ENCODE peak calls at places on chromosome 13, in ten cellular contexts. V is neural progenitor cell, H is Caco-2, T is upper lobe of right lung, W is bronchial epithelial cell, X is astrocyte, N is A549, M is breast epithelium, F is uterus, R is colonic mucosa. I is an unnamed sample.

GRCh38 chr13:100106005-100106404 is 17.1 kb downstream of the PCCA start:
- DNase-seq in H (no peak), T (no peak), N (no peak), W (no peak), X (peak), F (no peak), R (no peak), M (no peak), V (no peak), I (no peak)

GRCh38 chr13:38970380-38971051 is 20.1 kb downstream of the STOML3 start:
- DNase-seq in R (no peak), W (peak), H (peak), V (no peak), T (no peak), X (no peak), M (no peak), F (no peak), N (no peak), I (no peak)

GRCh38 chr13:111876506-111876905 is 190.4 kb upstream of the SOX1 start:
- DNase-seq in N (no peak), X (no peak), R (no peak), H (no peak), T (no peak), F (no peak), V (no peak), M (no peak), W (no peak), I (no peak)

GRCh38 chr13:99736541-99736940 is 235.0 kb downstream of the ZIC5 start:
- DNase-seq in H (no peak), N (no peak), M (no peak), V (no peak), W (no peak), F (no peak), R (no peak), X (no peak), T (no peak), I (no peak)

GRCh38 chr13:101415358-101416174 is 742 bp downstream of the NALCN start:
- DNase-seq in F (no peak), V (peak), W (no peak), N (peak), M (no peak), H (no peak), X (no peak), R (no peak), T (no peak), I (no peak)

GRCh38 chr13:41942462-41943094 is 18.3 kb downstream of the VWA8 start:
- DNase-seq in V (peak), H (peak), W (peak), X (peak), R (no peak), N (peak), T (no peak), M (no peak), F (no peak), I (peak)

GRCh38 chr13:97000295-97000925 is 6.1 kb upstream of the OXGR1 start:
- DNase-seq in F (no peak), T (no peak), X (peak), R (no peak), N (no peak), M (no peak), H (no peak), W (no peak), V (no peak), I (no peak)

GRCh38 chr13:49217962-49218492 is 2.1 kb upstream of the MLNR start:
- DNase-seq in X (no peak), M (no peak), R (no peak), N (no peak), W (no peak), V (no peak), F (no peak), H (no peak), T (no peak), I (no peak)

GRCh38 chr13:58134012-58134411 is 502.5 kb downstream of the PCDH17 start:
- DNase-seq in M (no peak), W (no peak), V (peak), T (no peak), X (no peak), F (no peak), R (no peak), N (no peak), H (no peak), I (no peak)

GRCh38 chr13:51275101-51275500 is 52.9 kb downstream of the FAM124A start:
- DNase-seq in N (no peak), T (no peak), X (no peak), F (no peak), W (no peak), R (no peak), V (no peak), H (no peak), M (no peak), I (no peak)

GRCh38 chr13:100131863-100132574 is 43.1 kb downstream of the PCCA start:
- DNase-seq in N (peak), T (no peak), R (no peak), H (no peak), V (no peak), M (no peak), X (peak), F (no peak), W (peak), I (peak)

GRCh38 chr13:20945952-20946383 is 43.4 kb upstream of the XPO4 start:
- DNase-seq in X (no peak), R (peak), M (no peak), V (peak), T (peak), N (no peak), W (no peak), F (no peak), H (no peak), I (no peak)

GRCh38 chr13:63481334-63481733 is 2065.7 kb upstream of the PCDH20 start:
- DNase-seq in N (no peak), V (no peak), M (no peak), X (no peak), W (no peak), F (no peak), T (no peak), H (no peak), R (no peak), I (no peak)

DNA sequence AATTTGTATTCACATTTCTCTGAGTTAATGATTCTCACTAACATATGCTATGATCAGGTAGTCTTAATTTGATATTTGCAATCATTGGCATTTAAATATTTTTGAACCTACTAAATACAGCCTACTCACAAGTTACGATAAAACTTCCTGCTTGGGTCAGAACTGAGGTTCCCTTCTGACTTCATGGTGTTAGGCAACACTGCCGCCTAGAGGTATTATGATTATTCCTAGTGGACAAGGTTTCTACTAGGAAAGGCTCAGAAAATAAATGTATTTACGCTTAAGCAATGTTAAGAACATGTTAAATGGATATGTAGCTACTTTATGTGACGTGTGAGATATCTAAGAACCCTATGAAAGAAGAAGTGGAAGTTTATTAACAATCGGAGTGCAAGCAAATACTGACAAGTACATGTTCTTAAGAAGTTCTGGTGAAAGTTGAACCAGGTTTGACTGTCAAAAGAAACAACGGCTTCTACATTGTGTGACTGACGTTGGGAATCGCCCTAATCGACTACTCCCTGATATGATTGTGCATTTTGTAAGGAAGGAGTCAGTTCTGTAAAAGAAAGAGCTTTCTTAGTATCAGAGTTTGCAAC is 1395.8 kb downstream of the SLITRK5 start:
- DNase-seq in H (peak), X (peak), F (no peak), W (peak), R (peak), M (no peak), T (no peak), N (peak), V (peak), I (peak)
- TF ChIP-seq CTCF in H (peak), X (peak), F (peak), W (peak), R (peak), M (no peak), T (peak), N (peak), V (peak), I (peak)

GRCh38 chr13:80033286-80033685 is 307.6 kb downstream of the SPRY2 start:
- DNase-seq in T (no peak), X (no peak), V (no peak), N (no peak), F (no peak), H (no peak), R (no peak), W (peak), M (no peak), I (peak)

GRCh38 chr13:80029170-80029569 is 311.8 kb downstream of the SPRY2 start:
- DNase-seq in W (no peak), M (no peak), X (no peak), R (peak), H (no peak), V (no peak), T (no peak), N (no peak), F (no peak), I (no peak)

GRCh38 chr13:80035096-80035495 is 305.8 kb downstream of the SPRY2 start:
- DNase-seq in V (no peak), R (no peak), H (no peak), N (no peak), F (no peak), T (no peak), W (no peak), X (no peak), M (no peak), I (no peak)

GRCh38 chr13:80030491-80030890 is 310.4 kb downstream of the SPRY2 start:
- DNase-seq in F (no peak), H (peak), V (peak), M (no peak), X (no peak), N (peak), R (peak), T (peak), W (peak), I (peak)
- TF ChIP-seq CTCF in F (no peak), H (no peak), V (peak), M (no peak), X (no peak), N (peak), R (peak), T (peak), W (peak), I (peak)

DNA sequence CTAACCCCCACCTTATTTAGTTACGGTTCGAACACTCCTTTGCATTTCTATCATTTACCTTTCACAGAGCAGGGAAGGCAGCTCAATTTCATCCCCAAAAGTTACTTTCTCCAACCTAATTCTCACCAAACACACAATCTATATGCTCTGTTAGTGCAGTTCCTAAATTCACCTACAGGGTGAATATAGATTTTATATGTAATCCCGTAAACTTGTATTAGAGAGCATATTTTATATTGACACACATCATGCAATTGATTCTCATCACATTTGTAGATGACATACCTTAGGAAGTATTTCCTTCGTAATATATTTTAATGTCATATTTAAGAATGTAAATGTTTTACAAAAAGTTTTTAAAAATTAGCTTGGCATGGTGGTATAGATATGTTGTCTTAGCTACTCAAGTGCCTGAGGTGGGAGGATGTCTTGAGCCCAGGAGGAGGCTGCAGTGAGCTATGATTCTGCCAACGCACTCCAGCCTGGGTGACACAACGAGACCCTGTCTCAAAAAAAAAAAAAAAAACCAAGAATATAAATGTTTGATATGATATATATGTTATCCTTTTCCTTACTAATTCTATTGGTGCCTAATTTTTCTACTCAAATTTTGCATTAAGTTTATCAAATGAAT is 57.3 kb upstream of the TNFRSF19 start:
- DNase-seq in W (no peak), X (no peak), R (no peak), F (no peak), N (no peak), T (no peak), V (no peak), M (no peak), H (no peak), I (no peak)
- TF ChIP-seq CTCF in W (no peak), X (peak), R (no peak), F (no peak), N (no peak), T (peak), V (peak), M (no peak), H (peak), I (peak)

DNA sequence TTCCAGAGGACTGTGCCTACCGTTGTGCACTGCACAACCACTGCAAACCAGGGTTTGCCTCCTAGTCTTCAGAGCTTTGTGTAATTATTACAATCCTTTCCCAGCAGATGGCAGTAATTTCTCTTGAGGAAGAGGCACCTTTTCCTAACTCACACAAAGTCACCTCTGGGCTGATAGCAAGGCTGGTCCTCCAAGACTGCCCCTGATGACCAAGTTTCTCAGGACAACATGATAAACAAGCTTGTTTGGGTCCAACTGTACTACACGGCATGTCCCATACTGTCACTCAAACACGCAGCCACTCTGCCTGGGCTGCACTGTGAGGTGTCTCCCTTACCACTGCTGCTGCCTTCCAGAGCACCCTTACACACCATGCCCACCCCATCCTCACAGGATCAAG is 39.3 kb downstream of the RFXAP start:
- DNase-seq in T (no peak), M (no peak), X (peak), N (peak), V (peak), H (peak), F (no peak), R (no peak), W (peak), I (no peak)
- TF ChIP-seq CTCF in T (peak), M (no peak), X (peak), N (peak), V (peak), H (peak), F (peak), R (peak), W (peak), I (peak)

DNA sequence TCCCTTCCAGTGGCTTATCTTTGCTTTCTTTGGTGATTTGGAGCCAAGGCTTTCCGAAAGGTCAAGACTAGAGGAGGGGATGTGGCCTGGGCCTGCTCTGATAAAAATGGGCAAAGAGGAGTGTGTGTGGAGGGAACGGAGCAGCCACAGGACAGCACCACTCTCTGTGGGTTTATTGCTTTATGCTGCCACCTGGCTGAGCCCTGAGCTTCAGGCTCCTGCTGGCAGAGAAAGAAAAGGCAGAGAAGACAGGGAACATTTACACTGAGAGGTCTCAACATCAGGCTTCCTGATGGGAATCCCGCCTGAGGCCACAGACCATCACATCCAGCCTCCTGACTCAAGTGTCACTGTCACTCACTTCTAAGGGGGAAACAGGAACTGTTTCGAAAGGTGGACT is 9.2 kb upstream of the GSX1 start:
- DNase-seq in V (peak), X (no peak), H (peak), R (no peak), N (peak), W (peak), T (no peak), M (no peak), F (no peak), I (no peak)
- TF ChIP-seq CTCF in V (peak), X (no peak), H (peak), R (no peak), N (no peak), W (peak), T (no peak), M (no peak), F (no peak), I (peak)